ENCODE peak calls at places on chromosomes 4 and X, in nine cellular contexts. One of them, this sample, is unnamed.

GRCh38 chr4:155687380-155687982 is 20.8 kb downstream of the GUCY1A1 start:
- DNase-seq in GM12891: no peak
- DNase-seq in upper lobe of left lung: no peak
- DNase-seq in GM12892: no peak
- DNase-seq in sigmoid colon: no peak
- DNase-seq in H1: no peak
- DNase-seq in tibial nerve: no peak
- DNase-seq in adrenal gland: no peak
- DNase-seq in NB4: no peak
- DNase-seq in this sample: no peak

GRCh38 chr4:172962564-172963353 is 205.9 kb upstream of the GALNT7 start:
- DNase-seq in GM12891: no peak
- DNase-seq in H1: no peak
- DNase-seq in tibial nerve: no peak
- DNase-seq in upper lobe of left lung: peak
- DNase-seq in adrenal gland: no peak
- DNase-seq in NB4: no peak
- DNase-seq in GM12892: no peak
- DNase-seq in sigmoid colon: peak
- DNase-seq in this sample: no peak

GRCh38 chrX:79138658-79139241 is 5.7 kb upstream of the GPR174 start:
- DNase-seq in GM12891: no peak
- DNase-seq in adrenal gland: no peak
- DNase-seq in tibial nerve: no peak
- DNase-seq in sigmoid colon: no peak
- DNase-seq in NB4: peak
- DNase-seq in H1: no peak
- DNase-seq in GM12892: peak
- DNase-seq in upper lobe of left lung: no peak
- DNase-seq in this sample: no peak

GRCh38 chr4:56979674-56980073 is 978 bp downstream of the POLR2B start:
- DNase-seq in GM12891: no peak
- DNase-seq in H1: no peak
- DNase-seq in tibial nerve: no peak
- DNase-seq in sigmoid colon: no peak
- DNase-seq in GM12892: no peak
- DNase-seq in upper lobe of left lung: peak
- DNase-seq in adrenal gland: no peak
- DNase-seq in NB4: peak
- DNase-seq in this sample: no peak

GRCh38 chr4:1400191-1400805 is 5.9 kb downstream of the NKX1-1 start:
- DNase-seq in GM12892: peak
- DNase-seq in tibial nerve: no peak
- DNase-seq in GM12891: peak
- DNase-seq in H1: no peak
- DNase-seq in adrenal gland: no peak
- DNase-seq in sigmoid colon: no peak
- DNase-seq in upper lobe of left lung: no peak
- DNase-seq in NB4: no peak
- DNase-seq in this sample: no peak

GRCh38 chrX:137550561-137551305 is 15.2 kb upstream of the ZIC3 start:
- DNase-seq in GM12892: no peak
- DNase-seq in GM12891: no peak
- DNase-seq in upper lobe of left lung: no peak
- DNase-seq in H1: peak
- DNase-seq in adrenal gland: no peak
- DNase-seq in tibial nerve: no peak
- DNase-seq in sigmoid colon: no peak
- DNase-seq in NB4: no peak
- DNase-seq in this sample: no peak

GRCh38 chrX:151505796-151506195 is 57.7 kb upstream of the PASD1 start:
- DNase-seq in upper lobe of left lung: no peak
- DNase-seq in H1: peak
- DNase-seq in GM12891: peak
- DNase-seq in NB4: peak
- DNase-seq in sigmoid colon: no peak
- DNase-seq in GM12892: no peak
- DNase-seq in tibial nerve: peak
- DNase-seq in adrenal gland: peak
- DNase-seq in this sample: no peak

GRCh38 chr4:60611762-60612496 is 588.2 kb upstream of the ADGRL3 start:
- DNase-seq in adrenal gland: no peak
- DNase-seq in sigmoid colon: no peak
- DNase-seq in GM12891: no peak
- DNase-seq in H1: no peak
- DNase-seq in tibial nerve: no peak
- DNase-seq in NB4: no peak
- DNase-seq in upper lobe of left lung: no peak
- DNase-seq in GM12892: no peak
- DNase-seq in this sample: no peak

GRCh38 chrX:55714111-55714510 is 3.4 kb upstream of the RRAGB start:
- DNase-seq in adrenal gland: no peak
- DNase-seq in NB4: peak
- DNase-seq in tibial nerve: no peak
- DNase-seq in H1: no peak
- DNase-seq in sigmoid colon: no peak
- DNase-seq in GM12892: no peak
- DNase-seq in upper lobe of left lung: no peak
- DNase-seq in GM12891: no peak
- DNase-seq in this sample: no peak

GRCh38 chrX:55716937-55717336 is 612 bp upstream of the RRAGB start:
- DNase-seq in adrenal gland: no peak
- DNase-seq in GM12891: no peak
- DNase-seq in sigmoid colon: no peak
- DNase-seq in H1: no peak
- DNase-seq in NB4: no peak
- DNase-seq in GM12892: no peak
- DNase-seq in tibial nerve: no peak
- DNase-seq in upper lobe of left lung: no peak
- DNase-seq in this sample: no peak

GRCh38 chrX:55715847-55716246 is 1.7 kb upstream of the RRAGB start:
- DNase-seq in upper lobe of left lung: no peak
- DNase-seq in NB4: peak
- DNase-seq in GM12892: no peak
- DNase-seq in H1: no peak
- DNase-seq in GM12891: no peak
- DNase-seq in tibial nerve: no peak
- DNase-seq in adrenal gland: no peak
- DNase-seq in sigmoid colon: no peak
- DNase-seq in this sample: no peak

GRCh38 chrX:55713635-55714034 is 3.9 kb upstream of the RRAGB start:
- DNase-seq in H1: no peak
- DNase-seq in sigmoid colon: no peak
- DNase-seq in GM12892: no peak
- DNase-seq in NB4: no peak
- DNase-seq in tibial nerve: no peak
- DNase-seq in GM12891: no peak
- DNase-seq in adrenal gland: no peak
- DNase-seq in upper lobe of left lung: no peak
- DNase-seq in this sample: no peak

GRCh38 chrX:55717521-55718497 is at the start of gene RRAGB:
- DNase-seq in GM12892: peak
- DNase-seq in sigmoid colon: peak
- DNase-seq in GM12891: peak
- DNase-seq in NB4: peak
- DNase-seq in adrenal gland: peak
- DNase-seq in H1: peak
- DNase-seq in upper lobe of left lung: peak
- DNase-seq in tibial nerve: peak
- DNase-seq in this sample: peak
- TF ChIP-seq POLR2A in GM12892: peak
- TF ChIP-seq POLR2A in sigmoid colon: no peak
- TF ChIP-seq POLR2A in GM12891: peak
- TF ChIP-seq POLR2A in NB4: peak
- TF ChIP-seq POLR2A in adrenal gland: no peak
- TF ChIP-seq POLR2A in H1: no peak
- TF ChIP-seq POLR2A in upper lobe of left lung: peak
- TF ChIP-seq POLR2A in tibial nerve: no peak
- TF ChIP-seq POLR2A in this sample: no peak

DNA sequence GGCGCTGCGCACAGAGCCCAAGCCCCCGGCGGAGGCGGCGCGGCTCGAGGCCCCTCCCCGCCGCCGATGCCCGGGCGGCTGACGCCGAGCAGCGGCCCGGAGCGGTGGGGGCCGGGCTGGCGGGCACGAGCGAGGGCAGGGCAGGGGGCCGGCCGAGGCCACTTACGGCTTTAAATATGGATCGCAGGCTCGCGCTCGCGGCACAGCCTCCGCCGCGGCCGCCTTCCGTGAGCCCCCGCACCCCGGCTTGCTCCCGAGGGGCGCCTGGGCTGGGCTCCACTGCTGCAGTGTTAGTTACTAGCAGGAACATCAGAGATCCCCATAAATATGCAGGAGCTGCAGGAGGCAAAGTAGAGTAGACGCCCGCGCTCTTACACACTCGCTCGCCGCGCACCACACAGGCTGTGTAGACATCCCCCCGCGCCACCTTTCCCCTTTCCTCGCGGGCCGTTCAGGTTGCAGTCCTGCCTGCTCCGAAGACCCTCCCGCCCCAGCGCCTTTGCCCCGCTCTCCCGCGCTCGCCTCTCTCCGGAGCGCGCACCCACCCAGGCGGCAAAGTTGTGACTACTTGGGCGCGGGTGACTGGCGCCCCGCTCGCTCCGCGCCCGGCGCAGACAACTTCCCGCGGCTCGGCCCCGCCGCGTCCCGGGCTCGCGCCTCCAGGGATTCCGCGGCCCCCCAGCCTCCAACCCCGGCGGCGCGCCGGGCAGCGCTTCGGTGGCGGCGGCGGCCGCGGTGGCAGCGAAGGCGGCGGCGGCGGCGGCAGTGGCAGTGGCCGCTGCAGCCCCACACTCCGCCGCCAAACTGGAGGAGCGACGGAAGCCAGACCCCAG is 152.0 kb upstream of the SLC4A4 start:
- DNase-seq in adrenal gland: peak
- DNase-seq in GM12891: peak
- DNase-seq in GM12892: peak
- DNase-seq in H1: no peak
- DNase-seq in upper lobe of left lung: peak
- DNase-seq in sigmoid colon: peak
- DNase-seq in NB4: no peak
- DNase-seq in tibial nerve: no peak
- DNase-seq in this sample: no peak
- TF ChIP-seq POLR2A in adrenal gland: no peak
- TF ChIP-seq POLR2A in GM12891: no peak
- TF ChIP-seq POLR2A in GM12892: no peak
- TF ChIP-seq POLR2A in H1: no peak
- TF ChIP-seq POLR2A in upper lobe of left lung: no peak
- TF ChIP-seq POLR2A in sigmoid colon: no peak
- TF ChIP-seq POLR2A in NB4: no peak
- TF ChIP-seq POLR2A in tibial nerve: peak
- TF ChIP-seq POLR2A in this sample: no peak

GRCh38 chrX:9465380-9466114 is 689 bp downstream of the TBL1X start:
- DNase-seq in GM12891: peak
- DNase-seq in sigmoid colon: no peak
- DNase-seq in H1: peak
- DNase-seq in adrenal gland: peak
- DNase-seq in NB4: peak
- DNase-seq in tibial nerve: no peak
- DNase-seq in GM12892: peak
- DNase-seq in upper lobe of left lung: no peak
- DNase-seq in this sample: no peak

GRCh38 chrX:9467181-9467580 is 2.3 kb downstream of the TBL1X start:
- DNase-seq in GM12891: no peak
- DNase-seq in sigmoid colon: no peak
- DNase-seq in NB4: no peak
- DNase-seq in adrenal gland: no peak
- DNase-seq in upper lobe of left lung: no peak
- DNase-seq in H1: no peak
- DNase-seq in tibial nerve: no peak
- DNase-seq in GM12892: no peak
- DNase-seq in this sample: no peak

GRCh38 chrX:9466711-9467110 is 1.9 kb downstream of the TBL1X start:
- DNase-seq in tibial nerve: no peak
- DNase-seq in sigmoid colon: no peak
- DNase-seq in adrenal gland: no peak
- DNase-seq in GM12892: no peak
- DNase-seq in upper lobe of left lung: no peak
- DNase-seq in NB4: no peak
- DNase-seq in H1: no peak
- DNase-seq in GM12891: no peak
- DNase-seq in this sample: no peak

GRCh38 chrX:9466115-9466495 is 1.2 kb downstream of the TBL1X start:
- DNase-seq in sigmoid colon: peak
- DNase-seq in NB4: peak
- DNase-seq in H1: peak
- DNase-seq in upper lobe of left lung: peak
- DNase-seq in GM12892: peak
- DNase-seq in tibial nerve: peak
- DNase-seq in adrenal gland: peak
- DNase-seq in GM12891: peak
- DNase-seq in this sample: no peak

DNA sequence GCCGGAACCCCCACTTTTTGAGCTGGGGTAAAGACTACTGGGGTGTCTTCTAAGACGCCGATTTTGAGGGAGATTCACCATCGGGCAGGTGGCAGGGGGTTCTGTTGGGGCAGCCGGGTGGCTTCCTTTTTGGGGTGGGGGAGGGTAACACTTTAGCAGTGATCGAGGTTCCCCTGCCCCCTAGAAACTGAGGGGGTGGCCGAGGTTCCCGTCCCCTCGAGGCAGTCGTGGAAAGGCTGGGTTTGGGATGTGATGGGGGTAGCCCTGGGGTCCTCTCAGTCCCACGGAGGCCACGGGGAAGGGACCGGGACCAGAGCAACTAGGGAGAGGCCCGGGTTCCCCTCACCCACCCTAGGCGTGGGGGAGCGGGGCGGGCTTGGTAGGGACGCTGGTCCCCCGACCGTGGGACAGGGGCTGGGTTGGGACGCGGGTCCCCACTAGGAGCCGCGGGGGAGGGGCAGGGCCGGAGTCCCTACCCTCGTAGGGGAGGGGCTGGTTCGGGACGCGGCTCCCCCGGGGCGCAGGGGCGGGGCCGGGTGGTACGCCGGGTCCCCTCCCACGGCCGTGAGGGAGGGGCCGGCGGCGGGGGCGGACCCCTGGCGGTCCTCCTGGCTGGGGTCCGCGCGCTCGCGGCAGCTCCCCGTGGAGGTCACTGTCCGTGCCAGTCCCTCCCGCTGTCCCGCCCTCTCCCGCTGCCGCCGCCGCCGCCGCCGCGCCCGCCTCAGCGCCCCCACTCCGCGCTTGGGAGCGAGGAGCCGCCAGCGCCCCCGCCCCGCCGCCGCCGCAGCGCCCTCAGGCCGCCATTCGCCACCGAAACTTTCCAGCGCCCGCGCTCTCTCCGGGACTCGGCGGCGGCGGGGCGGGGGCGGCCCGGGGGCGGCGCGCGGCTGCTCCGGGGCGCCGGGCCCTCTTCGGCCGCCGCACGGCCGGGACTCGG is at the start of gene TBL1X:
- DNase-seq in tibial nerve: peak
- DNase-seq in adrenal gland: peak
- DNase-seq in upper lobe of left lung: peak
- DNase-seq in GM12891: peak
- DNase-seq in GM12892: peak
- DNase-seq in NB4: peak
- DNase-seq in H1: peak
- DNase-seq in sigmoid colon: peak
- DNase-seq in this sample: no peak
- TF ChIP-seq POLR2A in tibial nerve: no peak
- TF ChIP-seq POLR2A in adrenal gland: no peak
- TF ChIP-seq POLR2A in upper lobe of left lung: no peak
- TF ChIP-seq POLR2A in GM12891: no peak
- TF ChIP-seq POLR2A in GM12892: no peak
- TF ChIP-seq POLR2A in NB4: no peak
- TF ChIP-seq POLR2A in H1: no peak
- TF ChIP-seq POLR2A in sigmoid colon: no peak
- TF ChIP-seq POLR2A in this sample: no peak

GRCh38 chrX:104270916-104271512 is 16.3 kb upstream of the ESX1 start:
- DNase-seq in upper lobe of left lung: no peak
- DNase-seq in H1: peak
- DNase-seq in GM12892: no peak
- DNase-seq in adrenal gland: peak
- DNase-seq in NB4: peak
- DNase-seq in sigmoid colon: no peak
- DNase-seq in tibial nerve: peak
- DNase-seq in GM12891: no peak
- DNase-seq in this sample: no peak
- TF ChIP-seq POLR2A in upper lobe of left lung: no peak
- TF ChIP-seq POLR2A in H1: no peak
- TF ChIP-seq POLR2A in GM12892: no peak
- TF ChIP-seq POLR2A in adrenal gland: no peak
- TF ChIP-seq POLR2A in NB4: no peak
- TF ChIP-seq POLR2A in sigmoid colon: no peak
- TF ChIP-seq POLR2A in tibial nerve: no peak
- TF ChIP-seq POLR2A in GM12891: no peak
- TF ChIP-seq POLR2A in this sample: no peak